ENCODE peak calls at places on chromosomes 4 and X, in six cellular contexts. O is fibroblast of lung, A is GM23248, G is H1, C is H9, W is neuronal stem cell. I is an unnamed sample.

GRCh38 chr4:646460-646859 is 21.1 kb downstream of the PDE6B start:
- DNase-seq in G (no peak), O (no peak), C (no peak), A (no peak), W (no peak), I (no peak)

GRCh38 chrX:80876877-80877276 is 67.2 kb upstream of the BRWD3 start:
- DNase-seq in A (peak), W (peak), G (no peak), C (no peak), O (peak), I (peak)

GRCh38 chr4:154491341-154491679 is 289 bp downstream of the DCHS2 start:
- DNase-seq in W (no peak), G (no peak), C (no peak), A (peak), O (peak), I (peak)

GRCh38 chr4:16627999-16628398 is 270.4 kb downstream of the LDB2 start:
- DNase-seq in A (peak), C (no peak), W (no peak), G (no peak), O (peak), I (peak)

GRCh38 chr4:73765296-73765695 is 24.9 kb downstream of the CXCL8 start:
- DNase-seq in C (no peak), O (no peak), A (no peak), G (no peak), W (no peak), I (no peak)

GRCh38 chr4:145732416-145732815 is 52.5 kb downstream of the C4orf51 start:
- DNase-seq in W (no peak), O (no peak), C (no peak), G (no peak), A (peak), I (no peak)

GRCh38 chr4:13284932-13285331 is 199.2 kb downstream of the RAB28 start:
- DNase-seq in C (no peak), O (no peak), G (no peak), W (no peak), A (no peak), I (no peak)

GRCh38 chr4:128468485-128468989 is 180.9 kb upstream of the PGRMC2 start:
- DNase-seq in O (peak), A (peak), W (no peak), G (no peak), C (no peak), I (peak)

GRCh38 chrX:107716816-107717700 is 58.5 kb downstream of the TSC22D3 start:
- DNase-seq in G (peak), A (peak), O (peak), W (peak), C (peak), I (peak)

GRCh38 chr4:88831063-88831462 is 133.4 kb upstream of the NAP1L5 start:
- DNase-seq in W (no peak), C (no peak), O (no peak), G (no peak), A (no peak), I (no peak)

GRCh38 chrX:22577181-22577580 is 304.5 kb downstream of the CBLL2 start:
- DNase-seq in W (no peak), G (no peak), C (no peak), A (peak), O (peak), I (peak)

GRCh38 chr4:57102050-57102564 is 8.1 kb downstream of the IGFBP7 start:
- DNase-seq in A (peak), O (peak), C (no peak), G (no peak), W (no peak), I (peak)

GRCh38 chr4:163748474-163748873 is 254.0 kb downstream of the TMA16 start:
- DNase-seq in O (peak), W (no peak), A (peak), G (no peak), C (no peak), I (no peak)

GRCh38 chr4:40710484-40711269 is 39.1 kb upstream of the NSUN7 start:
- DNase-seq in O (no peak), A (no peak), C (no peak), W (no peak), G (no peak), I (no peak)

GRCh38 chrX:39163585-39163984 is 362.3 kb downstream of the MID1IP1 start:
- DNase-seq in C (no peak), G (no peak), W (no peak), O (peak), A (no peak), I (no peak)

DNA sequence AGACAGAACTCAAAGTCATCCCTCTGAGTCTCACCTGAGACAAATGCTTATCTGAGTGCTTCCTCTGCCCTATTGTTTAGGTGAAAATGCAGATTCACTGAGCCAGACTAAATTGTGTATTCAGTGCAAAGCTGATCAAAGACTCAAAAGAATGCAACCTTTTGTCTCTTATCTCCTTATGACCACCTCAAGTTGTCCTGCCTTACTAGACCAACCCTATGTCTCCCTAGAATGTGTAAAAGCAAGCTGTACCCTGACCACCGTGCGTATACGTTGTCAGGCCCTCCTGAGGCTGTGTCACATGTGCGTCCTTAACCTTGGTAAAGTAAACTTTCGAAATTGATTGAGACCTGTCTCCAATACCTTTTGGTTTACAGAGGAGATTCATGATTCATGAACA is 63.6 kb upstream of the SH3RF1 start:
- DNase-seq in A (no peak), C (no peak), O (no peak), G (no peak), W (no peak), I (no peak)
- H3K27ac ChIP-seq in A (no peak), C (peak), O (no peak), G (no peak), W (no peak), I (no peak)

GRCh38 chr4:169103966-169104412 is 93.9 kb upstream of the CBR4 start:
- DNase-seq in O (no peak), G (peak), W (peak), A (no peak), C (peak), I (no peak)
- H3K4me2 ChIP-seq in O (no peak), G (peak), W (no peak), A (no peak), C (no peak), I (no peak)

GRCh38 chrX:15686818-15687685 is 22.4 kb upstream of the CLTRN start:
- DNase-seq in C (peak), O (peak), G (peak), A (peak), W (peak), I (peak)
- H3K9ac ChIP-seq in C (no peak), O (no peak), G (no peak), A (no peak), W (no peak), I (no peak)

GRCh38 chr4:182918791-182919302 is 1.7 kb upstream of the DCTD start:
- DNase-seq in O (no peak), A (peak), W (no peak), G (no peak), C (no peak), I (no peak)
- H3K27ac ChIP-seq in O (no peak), A (no peak), W (no peak), G (no peak), C (no peak), I (no peak)